ENCODE peak calls at places on chromosomes 4 and X, in five cellular contexts. B is glutamatergic neuron, X is activated T-cell treated with anti-CD3 and anti-CD28 coated beads for 4 hours, K is myocyte, L is NCI-H1930. H is an unnamed sample.

GRCh38 chr4:65968873-65969272 is 298.6 kb upstream of the EPHA5 start:
- DNase-seq in B (no peak), X (no peak), K (no peak), L (no peak), H (no peak)

GRCh38 chr4:38935391-38936073 is 67.9 kb downstream of the FAM114A1 start:
- DNase-seq in B (no peak), X (no peak), K (no peak), L (no peak), H (no peak)

GRCh38 chr4:119579823-119580222 is 48.8 kb downstream of the PDE5A start:
- DNase-seq in B (no peak), X (no peak), K (no peak), L (no peak), H (no peak)

GRCh38 chrX:39431893-39432292 is 630.6 kb downstream of the MID1IP1 start:
- DNase-seq in B (no peak), X (no peak), K (no peak), L (no peak), H (peak; percentile 20)

GRCh38 chrX:72052415-72053090 is 79.2 kb downstream of the RTL5 start:
- DNase-seq in B (no peak), X (no peak), K (no peak), L (no peak), H (peak; percentile 19)

GRCh38 chr4:60611762-60612496 is 588.2 kb upstream of the ADGRL3 start:
- DNase-seq in B (no peak), X (no peak), K (no peak), L (no peak), H (no peak)

GRCh38 chr4:14856076-14856926 is 146.0 kb upstream of the CPEB2 start:
- DNase-seq in B (no peak), X (peak; percentile 16), K (peak; percentile 99), L (no peak), H (no peak)

GRCh38 chr4:107733431-107733925 is 13.4 kb upstream of the PAPSS1 start:
- DNase-seq in B (no peak), X (no peak), K (no peak), L (no peak), H (no peak)

GRCh38 chr4:168766537-168767316 is 243.3 kb downstream of the CBR4 start:
- DNase-seq in B (no peak), X (no peak), K (peak; percentile 49), L (no peak), H (no peak)

GRCh38 chr4:180513076-180513475 is 1730.1 kb upstream of the TENM3 start:
- DNase-seq in B (no peak), X (no peak), K (no peak), L (no peak), H (no peak)

GRCh38 chrX:135340827-135341226 is 31.5 kb downstream of the ETDC start:
- DNase-seq in B (no peak), X (no peak), K (no peak), L (no peak), H (no peak)

GRCh38 chrX:1591863-1592127 is 391 bp downstream of the AKAP17A start:
- DNase-seq in B (no peak), X (no peak), K (no peak), L (no peak), H (no peak)

GRCh38 chrX:110045988-110046387 is 43.1 kb downstream of the TMEM164 start:
- DNase-seq in B (no peak), X (no peak), K (no peak), L (peak; percentile 15), H (no peak)

GRCh38 chr4:544386-545105 is 31.5 kb downstream of the TMEM271 start:
- DNase-seq in B (no peak), X (no peak), K (no peak), L (no peak), H (peak; percentile 50)

GRCh38 chr4:140372607-140373327 is 679 bp upstream of the SCOC start:
- DNase-seq in B (no peak), X (no peak), K (no peak), L (no peak), H (no peak)

GRCh38 chrX:121579016-121579760 is 531.8 kb downstream of the GLUD2 start:
- DNase-seq in B (no peak), X (no peak), K (no peak), L (no peak), H (no peak)

GRCh38 chrX:38379088-38379487 is 26.7 kb downstream of the OTC start:
- DNase-seq in B (no peak), X (no peak), K (no peak), L (no peak), H (no peak)

GRCh38 chr4:137125011-137125410 is 407.3 kb downstream of the PCDH18 start:
- DNase-seq in B (no peak), X (no peak), K (peak; percentile 83), L (no peak), H (no peak)

GRCh38 chrX:13123857-13124345 is 79.5 kb upstream of the FAM9C start:
- DNase-seq in B (no peak), X (no peak), K (no peak), L (no peak), H (no peak)

GRCh38 chr4:183356931-183357675 is 34.9 kb upstream of the CLDN24 start:
- DNase-seq in B (no peak), X (no peak), K (no peak), L (no peak), H (peak; percentile 57)

GRCh38 chr4:61446957-61447356 is 246.8 kb downstream of the ADGRL3 start:
- DNase-seq in B (no peak), X (no peak), K (no peak), L (no peak), H (no peak)